ENCODE peak calls at places on chromosome 18, in eight cellular contexts. D is esophagus squamous epithelium, C is suprapubic skin, O is tibial nerve, M is A549, F is lower lobe of right lung, G is gastrocnemius medialis, Q is iPS DF 6.9. I is an unnamed sample.
A peak's percentile ranks its signal among the peaks of the same experiment; 100 is the strongest.

GRCh38 chr18:25422230-25422629 is 70.3 kb upstream of the ZNF521 start:
- DNase-seq in C (no peak), D (no peak), M (no peak), O (no peak), Q (no peak), G (no peak), F (no peak), I (no peak)

GRCh38 chr18:78939105-78939504 is 40.5 kb upstream of the SALL3 start:
- DNase-seq in G (no peak), M (no peak), F (no peak), D (no peak), O (no peak), Q (no peak), C (no peak), I (no peak)

GRCh38 chr18:10377956-10378355 is 76.5 kb upstream of the APCDD1 start:
- DNase-seq in C (no peak), D (no peak), G (no peak), M (no peak), Q (no peak), F (no peak), O (no peak), I (no peak)

GRCh38 chr18:1104265-1104792 is 199.7 kb downstream of the ADCYAP1 start:
- DNase-seq in D (no peak), C (no peak), F (no peak), G (no peak), M (no peak), Q (no peak), O (no peak), I (no peak)

GRCh38 chr18:73564073-73564472 is 583.6 kb downstream of the FBXO15 start:
- DNase-seq in Q (no peak), M (no peak), O (no peak), C (no peak), F (no peak), D (no peak), G (no peak), I (no peak)

GRCh38 chr18:38635706-38636105 is 1070.1 kb upstream of the CELF4 start:
- DNase-seq in D (no peak), M (no peak), C (no peak), G (no peak), Q (no peak), F (no peak), O (no peak), I (peak; percentile 5)

GRCh38 chr18:12879840-12880531 is 4.1 kb downstream of the PTPN2 start:
- DNase-seq in D (no peak), M (no peak), F (no peak), G (no peak), O (no peak), C (no peak), Q (no peak), I (no peak)

GRCh38 chr18:23740105-23740830 is 51.0 kb downstream of the LAMA3 start:
- DNase-seq in G (no peak), F (no peak), O (no peak), D (no peak), Q (no peak), M (no peak), C (no peak), I (no peak)

GRCh38 chr18:10095356-10095755 is 181.5 kb downstream of the VAPA start:
- DNase-seq in O (no peak), C (no peak), Q (no peak), D (no peak), M (no peak), F (no peak), G (no peak), I (no peak)

GRCh38 chr18:65750421-65751144 is at the start of gene CDH7:
- DNase-seq in M (no peak), D (no peak), G (no peak), Q (no peak), C (no peak), F (peak; percentile 35), O (no peak), I (no peak)

GRCh38 chr18:78720456-78721250 is 259.0 kb upstream of the SALL3 start:
- DNase-seq in C (no peak), D (no peak), Q (no peak), M (no peak), O (no peak), F (no peak), G (no peak), I (no peak)

GRCh38 chr18:54950221-54950620 is 9.0 kb downstream of the CCDC68 start:
- DNase-seq in Q (no peak), D (no peak), M (no peak), F (no peak), G (no peak), O (no peak), C (no peak), I (no peak)

GRCh38 chr18:69936191-69936558 is 11.5 kb downstream of the CD226 start:
- DNase-seq in M (no peak), F (no peak), O (no peak), Q (no peak), D (no peak), G (no peak), C (no peak), I (peak; percentile 11)

GRCh38 chr18:59516356-59517155 is 157.5 kb upstream of the LMAN1 start:
- DNase-seq in G (peak; percentile 55), D (no peak), M (peak; percentile 31), O (peak; percentile 49), Q (no peak), F (no peak), C (no peak), I (peak; percentile 93)

GRCh38 chr18:49728542-49728941 is 84.8 kb downstream of the ACAA2 start:
- DNase-seq in Q (peak; percentile 61), G (no peak), F (peak; percentile 61), M (peak; percentile 21), O (no peak), C (no peak), D (no peak), I (peak; percentile 68)
- H3K4me1 ChIP-seq in Q (peaks cover 8% of the 10 kb centered on the region), G (no peaks in the 10 kb centered on the region), F (peaks cover 22% of the 10 kb centered on the region), M (peaks cover 40% of the 10 kb centered on the region), O (no peaks in the 10 kb centered on the region), C (peaks cover 4% of the 10 kb centered on the region), D (no peaks in the 10 kb centered on the region), I (peaks cover 31% of the 10 kb centered on the region)

GRCh38 chr18:7605705-7606104 is 38.6 kb downstream of the PTPRM start:
- DNase-seq in G (no peak), Q (no peak), C (no peak), F (no peak), O (no peak), D (no peak), M (no peak), I (no peak)

GRCh38 chr18:7601249-7601620 is 34.1 kb downstream of the PTPRM start:
- DNase-seq in Q (no peak), O (no peak), G (no peak), C (no peak), F (no peak), D (no peak), M (no peak), I (no peak)

GRCh38 chr18:7601936-7602335 is 34.8 kb downstream of the PTPRM start:
- DNase-seq in M (no peak), D (no peak), O (no peak), C (no peak), G (no peak), Q (no peak), F (no peak), I (no peak)

GRCh38 chr18:7600528-7601248 is 33.6 kb downstream of the PTPRM start:
- DNase-seq in D (no peak), Q (no peak), G (no peak), O (no peak), C (no peak), M (no peak), F (no peak), I (no peak)

DNA sequence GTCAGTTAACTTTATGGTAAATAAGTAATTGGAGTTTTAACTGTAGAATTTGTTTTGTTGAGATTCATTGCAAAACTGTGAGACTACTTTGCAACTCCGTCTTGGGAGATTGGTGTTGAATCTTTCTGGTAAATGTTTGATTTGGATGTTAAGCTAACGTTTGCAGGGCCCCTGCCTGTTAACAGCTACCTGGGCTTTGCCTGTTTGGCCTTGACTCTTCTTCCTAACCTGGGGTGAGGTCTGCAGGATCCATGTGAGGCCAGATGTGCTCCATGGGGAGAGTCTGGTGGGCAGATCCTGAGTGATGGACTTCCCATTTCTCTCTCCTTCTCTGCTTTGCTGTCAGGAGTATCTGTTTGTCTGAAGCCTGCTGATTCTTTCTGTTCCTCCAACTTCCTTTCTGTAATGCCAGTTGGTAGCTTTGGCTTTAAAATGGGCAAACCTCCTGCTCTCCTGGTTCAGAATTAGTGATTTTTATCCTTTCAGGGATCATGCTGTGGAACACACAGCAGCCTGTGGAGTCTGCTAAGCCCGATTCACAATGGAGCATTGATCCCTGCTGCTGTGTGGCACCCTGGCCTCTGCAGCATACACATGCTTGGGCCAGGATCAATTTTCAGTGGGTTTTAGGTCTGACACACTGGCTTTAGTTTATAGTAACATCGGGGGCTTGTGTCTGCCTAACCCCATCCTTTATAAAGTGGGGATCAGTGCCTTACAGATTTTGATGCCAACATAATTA is 36.3 kb downstream of the PTPRM start:
- DNase-seq in D (no peak), G (no peak), Q (no peak), F (no peak), C (no peak), O (no peak), M (no peak), I (no peak)
- H3K4me1 ChIP-seq in D (peaks cover 3% of the 10 kb centered on the region), G (peaks cover 68% of the 10 kb centered on the region), Q (peaks cover 4% of the 10 kb centered on the region), F (peaks cover 30% of the 10 kb centered on the region), C (no peaks in the 10 kb centered on the region), O (peaks cover 8% of the 10 kb centered on the region), M (peaks cover 25% of the 10 kb centered on the region), I (peaks cover 31% of the 10 kb centered on the region)

DNA sequence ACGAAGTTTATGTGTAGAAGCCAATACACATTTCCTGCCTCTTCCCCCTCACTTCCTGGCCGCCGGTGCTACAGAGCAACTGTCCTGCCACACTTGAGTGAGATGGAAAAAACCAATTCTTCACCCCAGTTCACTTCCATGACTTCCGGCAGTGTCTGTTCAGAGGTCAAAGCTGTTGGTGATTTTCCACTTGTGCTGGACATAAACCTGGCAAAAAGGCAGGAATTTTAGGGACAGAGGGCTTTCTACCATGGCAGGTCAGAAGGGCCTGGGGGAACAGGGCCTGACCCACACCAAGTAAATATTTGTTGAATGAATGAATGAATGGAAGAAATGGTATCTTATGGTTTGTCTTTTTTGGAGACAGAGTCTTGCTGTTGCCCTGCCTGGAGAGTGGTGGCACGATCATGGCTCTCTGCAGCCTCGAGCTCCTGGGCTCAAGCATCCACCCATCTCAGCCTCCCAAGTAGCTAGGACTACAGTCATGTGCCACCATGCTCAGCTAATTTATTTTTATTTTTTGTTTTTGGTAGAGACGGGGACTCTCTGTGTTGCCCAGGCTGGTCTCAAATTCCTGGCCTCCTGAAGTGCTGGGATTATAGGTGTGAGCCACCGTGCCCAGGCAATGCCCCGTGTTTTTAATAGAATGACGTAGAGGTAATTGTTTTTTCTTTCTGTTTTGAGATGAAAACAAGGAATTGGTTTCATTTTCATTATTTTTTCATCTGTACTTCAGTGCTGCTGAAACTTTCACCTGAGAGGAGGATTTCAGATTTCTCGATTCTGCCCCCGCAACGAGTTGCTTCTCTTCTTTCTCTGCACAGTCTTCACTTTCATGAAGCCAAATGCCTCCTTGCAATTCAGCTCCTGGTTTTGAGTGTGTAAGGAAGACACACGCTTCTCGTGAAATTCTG is 48.0 kb upstream of the LPIN2 start:
- DNase-seq in M (no peak), Q (no peak), O (no peak), G (no peak), D (no peak), F (no peak), C (no peak), I (no peak)
- H3K4me1 ChIP-seq in M (peaks cover 16% of the 10 kb centered on the region), Q (no peaks in the 10 kb centered on the region), O (peaks cover 31% of the 10 kb centered on the region), G (peaks cover 3% of the 10 kb centered on the region), D (peaks cover 17% of the 10 kb centered on the region), F (peaks cover 37% of the 10 kb centered on the region), C (peaks cover 13% of the 10 kb centered on the region), I (no peaks in the 10 kb centered on the region)

GRCh38 chr18:42510540-42510939 is 555.5 kb downstream of the PIK3C3 start:
- DNase-seq in M (no peak), G (no peak), Q (no peak), F (no peak), D (no peak), O (no peak), C (no peak), I (no peak)
- H3K4me1 ChIP-seq in M (no peaks in the 10 kb centered on the region), G (no peaks in the 10 kb centered on the region), Q (no peaks in the 10 kb centered on the region), F (no peaks in the 10 kb centered on the region), D (no peaks in the 10 kb centered on the region), O (no peaks in the 10 kb centered on the region), C (no peaks in the 10 kb centered on the region), I (no peaks in the 10 kb centered on the region)

GRCh38 chr18:58298251-58299134 is 254.5 kb downstream of the NEDD4L start:
- DNase-seq in O (no peak), F (no peak), G (no peak), C (no peak), M (no peak), Q (no peak), D (no peak), I (no peak)
- H3K4me1 ChIP-seq in O (no peaks in the 10 kb centered on the region), F (peaks cover 14% of the 10 kb centered on the region), G (peaks cover 76% of the 10 kb centered on the region), C (peaks cover 18% of the 10 kb centered on the region), M (no peaks in the 10 kb centered on the region), Q (no peaks in the 10 kb centered on the region), D (peaks cover 2% of the 10 kb centered on the region), I (peaks cover 11% of the 10 kb centered on the region)

I was measured in cardiac muscle cell.